ENCODE peak calls at places on chromosomes 2 and 18, in seven cellular contexts. K is HCEC 1CT; U is renal cortical epithelial cell; S is fibroblast of the conjunctiva; L is activated CD4-positive, alpha-beta T cell treated with anti-CD3 and anti-CD28 coated beads, Interleukin-2, amount 10 ng/mL, durations not matched to agents 7 days and 5 days; B is trophoblast cell; E is CD4-positive, alpha-beta T cell. T is an unnamed sample.

GRCh38 chr2:151845481-151845880 is 17.3 kb upstream of the ARL5A start:
- DNase-seq in K (no peak), E (no peak), U (no peak), L (no peak), S (no peak), B (no peak), T (no peak)

GRCh38 chr2:241011751-241012510 is 13.5 kb downstream of the SNED1 start:
- DNase-seq in K (no peak), B (no peak), L (peak), S (no peak), E (no peak), U (no peak), T (no peak)

GRCh38 chr2:238326801-238327365 is 6.6 kb downstream of the TRAF3IP1 start:
- DNase-seq in U (no peak), K (peak), E (no peak), B (no peak), S (no peak), L (no peak), T (no peak)

GRCh38 chr18:57008001-57008686 is 138.7 kb upstream of the BOD1L2 start:
- DNase-seq in S (no peak), L (no peak), K (no peak), E (no peak), B (no peak), U (no peak), T (no peak)

GRCh38 chr2:127901339-127902072 is 15.8 kb upstream of the AMMECR1L start:
- DNase-seq in U (no peak), S (no peak), E (no peak), K (no peak), L (no peak), B (no peak), T (no peak)

GRCh38 chr2:144523606-144524131 is 3.8 kb upstream of the ZEB2 start:
- DNase-seq in K (no peak), U (no peak), B (no peak), S (no peak), L (no peak), E (no peak), T (no peak)

GRCh38 chr2:143607446-143608110 is 478.4 kb downstream of the ARHGAP15 start:
- DNase-seq in S (no peak), K (peak), L (no peak), E (no peak), U (peak), B (no peak), T (no peak)

GRCh38 chr18:75223687-75224347 is 13.2 kb downstream of the TSHZ1 start:
- DNase-seq in B (no peak), S (no peak), U (peak), E (no peak), K (peak), L (no peak), T (no peak)

GRCh38 chr18:13611058-13611615 is 115.2 kb downstream of the FAM210A start:
- DNase-seq in B (peak), L (peak), E (no peak), S (no peak), K (no peak), U (peak), T (no peak)

GRCh38 chr2:158970522-158970855 is 2.0 kb downstream of the TANC1 start:
- DNase-seq in E (no peak), U (no peak), B (no peak), S (no peak), K (peak), L (no peak), T (no peak)

GRCh38 chr2:129554373-129554772 is 425.1 kb upstream of the RAB6C start:
- DNase-seq in E (no peak), B (no peak), L (no peak), S (no peak), K (no peak), U (no peak), T (no peak)

GRCh38 chr2:96100893-96101304 is 15.5 kb downstream of the ADRA2B start:
- DNase-seq in E (no peak), S (no peak), U (no peak), K (no peak), L (no peak), B (no peak), T (no peak)

GRCh38 chr18:5447442-5447841 is 96.4 kb downstream of the EPB41L3 start:
- DNase-seq in K (no peak), S (no peak), B (peak), U (no peak), E (no peak), L (no peak), T (no peak)

GRCh38 chr2:76478636-76479035 is 767.9 kb upstream of the GCFC2 start:
- DNase-seq in L (no peak), S (no peak), E (no peak), U (no peak), K (no peak), B (no peak), T (no peak)

GRCh38 chr2:159799833-159800232 is 1.8 kb upstream of the CD302 start:
- DNase-seq in K (no peak), U (no peak), B (no peak), E (no peak), S (no peak), L (no peak), T (no peak)

GRCh38 chr18:11324510-11324909 is 175.1 kb upstream of the PIEZO2 start:
- DNase-seq in E (no peak), U (no peak), L (no peak), K (peak), B (no peak), S (no peak), T (no peak)

GRCh38 chr2:187500585-187501359 is 52.7 kb upstream of the CALCRL start:
- DNase-seq in S (peak), K (peak), L (no peak), U (peak), E (no peak), B (peak), T (peak)

GRCh38 chr2:186309901-186310300 is 176.2 kb upstream of the ZC3H15 start:
- DNase-seq in K (no peak), B (no peak), L (no peak), E (no peak), U (peak), S (peak), T (no peak)

GRCh38 chr2:88350641-88351601 is 101.6 kb downstream of the FOXI3 start:
- DNase-seq in L (peak), E (peak), S (peak), B (peak), U (peak), K (no peak), T (no peak)

GRCh38 chr2:118021361-118021760 is 7.5 kb upstream of the CCDC93 start:
- DNase-seq in E (no peak), U (no peak), S (no peak), K (no peak), L (no peak), B (no peak), T (no peak)

GRCh38 chr2:111042772-111043771 is 77.6 kb upstream of the BCL2L11 start:
- DNase-seq in B (no peak), E (no peak), L (no peak), S (no peak), U (no peak), K (no peak), T (no peak)

GRCh38 chr2:287471-287885 is 413 bp downstream of the ALKAL2 start:
- DNase-seq in L (no peak), K (no peak), E (no peak), U (no peak), B (no peak), S (no peak), T (no peak)

GRCh38 chr2:72827999-72828646 is 2.3 kb upstream of the EXOC6B start:
- DNase-seq in K (peak), S (no peak), E (no peak), U (peak), B (peak), L (no peak), T (no peak)

GRCh38 chr2:110755494-110756078 is 23.2 kb downstream of the ACOXL start:
- DNase-seq in E (no peak), U (peak), S (no peak), L (no peak), B (peak), K (peak), T (no peak)

GRCh38 chr2:1561793-1562521 is 148.7 kb downstream of the TPO start:
- DNase-seq in B (no peak), K (no peak), S (no peak), U (no peak), E (no peak), L (no peak), T (no peak)

GRCh38 chr18:3481696-3482210 is 31.8 kb downstream of the TGIF1 start:
- DNase-seq in U (no peak), E (no peak), L (peak), S (peak), B (peak), K (peak), T (no peak)